ENCODE peak calls at places on chromosome 2, in five cellular contexts. One of them, this sample, is unnamed.
A peak's percentile ranks its signal among the peaks of the same experiment; 100 is the strongest.

GRCh38 chr2:102147935-102148334 is 5.4 kb downstream of the IL1R1 start:
- DNase-seq in ovary: no peak
- DNase-seq in tibial nerve: no peak
- DNase-seq in HCT116: no peak
- DNase-seq in uterus: no peak
- DNase-seq in this sample: no peak

GRCh38 chr2:230909841-230910545 is 15.0 kb downstream of the GPR55 start:
- DNase-seq in ovary: no peak
- DNase-seq in tibial nerve: no peak
- DNase-seq in HCT116: no peak
- DNase-seq in uterus: no peak
- DNase-seq in this sample: no peak

GRCh38 chr2:232324778-232325177 is 53.8 kb upstream of the ALPP start:
- DNase-seq in ovary: no peak
- DNase-seq in tibial nerve: no peak
- DNase-seq in HCT116: no peak
- DNase-seq in uterus: peak; percentile 3
- DNase-seq in this sample: no peak

GRCh38 chr2:8684885-8685696 is 3.2 kb downstream of the ID2 start:
- DNase-seq in ovary: peak; percentile 72
- DNase-seq in tibial nerve: peak; percentile 30
- DNase-seq in HCT116: peak; percentile 45
- DNase-seq in uterus: peak; percentile 50
- DNase-seq in this sample: peak; percentile 67

GRCh38 chr2:85166021-85166420 is 32.8 kb downstream of the TCF7L1 start:
- DNase-seq in ovary: no peak
- DNase-seq in tibial nerve: no peak
- DNase-seq in HCT116: no peak
- DNase-seq in uterus: no peak
- DNase-seq in this sample: no peak

GRCh38 chr2:1987379-1987778 is 243.1 kb upstream of the PXDN start:
- DNase-seq in ovary: no peak
- DNase-seq in tibial nerve: no peak
- DNase-seq in HCT116: no peak
- DNase-seq in uterus: no peak
- DNase-seq in this sample: no peak

GRCh38 chr2:54666741-54667639 is 56.5 kb upstream of the EML6 start:
- DNase-seq in ovary: peak; percentile 73
- DNase-seq in tibial nerve: no peak
- DNase-seq in HCT116: no peak
- DNase-seq in uterus: peak; percentile 61
- DNase-seq in this sample: peak; percentile 33

GRCh38 chr2:14401838-14402237 is 230.7 kb upstream of the LRATD1 start:
- DNase-seq in ovary: no peak
- DNase-seq in tibial nerve: no peak
- DNase-seq in HCT116: no peak
- DNase-seq in uterus: no peak
- DNase-seq in this sample: no peak

GRCh38 chr2:163563336-163563735 is 172.5 kb downstream of the FIGN start:
- DNase-seq in ovary: no peak
- DNase-seq in tibial nerve: no peak
- DNase-seq in HCT116: no peak
- DNase-seq in uterus: no peak
- DNase-seq in this sample: no peak

GRCh38 chr2:120289221-120289906 is 36.7 kb downstream of the RALB start:
- DNase-seq in ovary: no peak
- DNase-seq in tibial nerve: no peak
- DNase-seq in HCT116: no peak
- DNase-seq in uterus: no peak
- DNase-seq in this sample: no peak

GRCh38 chr2:228827056-228827455 is 444.0 kb downstream of the PID1 start:
- DNase-seq in ovary: no peak
- DNase-seq in tibial nerve: no peak
- DNase-seq in HCT116: no peak
- DNase-seq in uterus: no peak
- DNase-seq in this sample: no peak

GRCh38 chr2:190283783-190284182 is 35.8 kb downstream of the HIBCH start:
- DNase-seq in ovary: no peak
- DNase-seq in tibial nerve: no peak
- DNase-seq in HCT116: no peak
- DNase-seq in uterus: no peak
- DNase-seq in this sample: no peak

GRCh38 chr2:128533101-128533500 is 214.4 kb upstream of the HS6ST1 start:
- DNase-seq in ovary: no peak
- DNase-seq in tibial nerve: no peak
- DNase-seq in HCT116: no peak
- DNase-seq in uterus: no peak
- DNase-seq in this sample: no peak

GRCh38 chr2:150169230-150169629 is 318.2 kb downstream of the RND3 start:
- DNase-seq in ovary: no peak
- DNase-seq in tibial nerve: no peak
- DNase-seq in HCT116: no peak
- DNase-seq in uterus: no peak
- DNase-seq in this sample: peak; percentile 41

GRCh38 chr2:138294451-138294850 is 207.1 kb upstream of the SPOPL start:
- DNase-seq in ovary: no peak
- DNase-seq in tibial nerve: no peak
- DNase-seq in HCT116: no peak
- DNase-seq in uterus: no peak
- DNase-seq in this sample: no peak

GRCh38 chr2:79529636-79530035 is 16.8 kb downstream of the CTNNA2 start:
- DNase-seq in ovary: no peak
- DNase-seq in tibial nerve: no peak
- DNase-seq in HCT116: no peak
- DNase-seq in uterus: no peak
- DNase-seq in this sample: no peak

GRCh38 chr2:40244251-40245010 is 207.5 kb downstream of the SLC8A1 start:
- DNase-seq in ovary: peak; percentile 38
- DNase-seq in tibial nerve: peak; percentile 35
- DNase-seq in HCT116: peak; percentile 33
- DNase-seq in uterus: peak; percentile 46
- DNase-seq in this sample: peak; percentile 52

GRCh38 chr2:226984461-226985226 is 148.8 kb downstream of the RHBDD1 start:
- DNase-seq in ovary: no peak
- DNase-seq in tibial nerve: no peak
- DNase-seq in HCT116: no peak
- DNase-seq in uterus: no peak
- DNase-seq in this sample: no peak

GRCh38 chr2:207103132-207103531 is 62.6 kb downstream of the KLF7 start:
- DNase-seq in ovary: no peak
- DNase-seq in tibial nerve: no peak
- DNase-seq in HCT116: no peak
- DNase-seq in uterus: no peak
- DNase-seq in this sample: no peak

GRCh38 chr2:182611009-182611408 is 105.0 kb upstream of the DNAJC10 start:
- DNase-seq in ovary: no peak
- DNase-seq in tibial nerve: no peak
- DNase-seq in HCT116: no peak
- DNase-seq in uterus: no peak
- DNase-seq in this sample: no peak

GRCh38 chr2:229971298-229971790 is 49.0 kb downstream of the FBXO36 start:
- DNase-seq in ovary: no peak
- DNase-seq in tibial nerve: no peak
- DNase-seq in HCT116: no peak
- DNase-seq in uterus: no peak
- DNase-seq in this sample: no peak

GRCh38 chr2:146981921-146982320 is 862.9 kb upstream of the ACVR2A start:
- DNase-seq in ovary: no peak
- DNase-seq in tibial nerve: no peak
- DNase-seq in HCT116: no peak
- DNase-seq in uterus: no peak
- DNase-seq in this sample: no peak

GRCh38 chr2:39913648-39914456 is 134.8 kb upstream of the THUMPD2 start:
- DNase-seq in ovary: no peak
- DNase-seq in tibial nerve: no peak
- DNase-seq in HCT116: peak; percentile 59
- DNase-seq in uterus: no peak
- DNase-seq in this sample: no peak

GRCh38 chr2:240670950-240671349 is 11.7 kb downstream of the AQP12B start:
- DNase-seq in ovary: no peak
- DNase-seq in tibial nerve: no peak
- DNase-seq in HCT116: no peak
- DNase-seq in uterus: no peak
- DNase-seq in this sample: no peak

DNA sequence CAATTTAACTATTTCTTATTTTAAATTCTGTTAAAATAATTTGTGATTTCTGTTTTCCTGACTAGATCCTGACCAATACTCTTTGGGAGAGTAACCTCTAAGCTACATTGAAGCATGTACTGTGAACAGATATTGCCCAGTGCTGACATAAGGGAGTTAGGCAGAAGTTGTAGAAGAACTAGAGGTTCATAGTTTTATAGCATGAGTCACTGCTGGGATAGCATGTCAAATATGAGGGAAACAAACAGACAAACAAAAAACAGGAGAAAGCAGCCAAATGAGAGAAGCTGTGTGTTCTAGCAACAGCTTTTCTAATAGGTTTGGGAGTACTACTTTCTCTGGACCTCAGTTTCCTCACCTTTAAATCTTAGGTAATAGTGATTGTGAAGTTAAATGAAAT is 72.4 kb downstream of the CERS6 start:
- DNase-seq in ovary: no peak
- DNase-seq in tibial nerve: no peak
- DNase-seq in HCT116: no peak
- DNase-seq in uterus: no peak
- DNase-seq in this sample: no peak
- H3K4me1 ChIP-seq in ovary: peaks cover 14% of the 10 kb centered on the region
- H3K4me1 ChIP-seq in tibial nerve: no peaks in the 10 kb centered on the region
- H3K4me1 ChIP-seq in HCT116: no peaks in the 10 kb centered on the region
- H3K4me1 ChIP-seq in uterus: no peaks in the 10 kb centered on the region
- H3K4me1 ChIP-seq in this sample: peaks cover 3% of the 10 kb centered on the region

GRCh38 chr2:176111891-176112374 is 4.6 kb upstream of the HOXD10 start:
- DNase-seq in ovary: no peak
- DNase-seq in tibial nerve: no peak
- DNase-seq in HCT116: no peak
- DNase-seq in uterus: no peak
- DNase-seq in this sample: no peak
- H3K27me3 ChIP-seq in ovary: peaks cover 6% of the 10 kb centered on the region
- H3K27me3 ChIP-seq in tibial nerve: peaks cover 97% of the 10 kb centered on the region
- H3K27me3 ChIP-seq in HCT116: no peaks in the 10 kb centered on the region
- H3K27me3 ChIP-seq in uterus: peaks cover 3% of the 10 kb centered on the region
- H3K27me3 ChIP-seq in this sample: peaks cover 72% of the 10 kb centered on the region

GRCh38 chr2:133405252-133405651 is 163.0 kb downstream of the NCKAP5 start:
- DNase-seq in ovary: no peak
- DNase-seq in tibial nerve: no peak
- DNase-seq in HCT116: no peak
- DNase-seq in uterus: no peak
- DNase-seq in this sample: no peak

DNA sequence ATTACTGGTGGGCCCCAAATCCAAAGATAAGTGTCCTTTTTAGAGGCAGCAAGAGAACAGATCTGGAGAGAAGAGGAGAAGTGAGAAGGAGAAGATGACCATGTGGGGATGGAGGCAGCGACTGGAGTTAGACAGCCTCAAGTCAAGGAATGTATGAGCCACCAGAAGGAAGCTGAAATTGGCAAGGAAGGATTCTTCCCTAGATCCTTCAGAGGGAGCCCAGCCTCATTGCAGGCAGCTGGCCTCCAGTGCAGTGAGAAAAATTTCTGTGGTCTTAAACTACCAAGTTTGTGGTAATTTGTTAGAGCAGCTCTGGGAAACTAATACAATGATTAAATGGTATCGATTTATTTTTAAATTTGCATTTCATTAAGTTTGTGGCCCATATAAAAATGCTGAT is 167.9 kb downstream of the NCKAP5 start:
- DNase-seq in ovary: no peak
- DNase-seq in tibial nerve: no peak
- DNase-seq in HCT116: no peak
- DNase-seq in uterus: no peak
- DNase-seq in this sample: no peak
- TF ChIP-seq POLR2A in ovary: no peak
- TF ChIP-seq POLR2A in tibial nerve: no peak
- TF ChIP-seq POLR2A in HCT116: no peak
- TF ChIP-seq POLR2A in uterus: no peak
- TF ChIP-seq POLR2A in this sample: no peak

GRCh38 chr2:63845866-63846265 is 4.2 kb downstream of the UGP2 start:
- DNase-seq in ovary: no peak
- DNase-seq in tibial nerve: no peak
- DNase-seq in HCT116: no peak
- DNase-seq in uterus: no peak
- DNase-seq in this sample: no peak
- H3K4me1 ChIP-seq in ovary: peaks cover 13% of the 10 kb centered on the region
- H3K4me1 ChIP-seq in tibial nerve: peaks cover 4% of the 10 kb centered on the region
- H3K4me1 ChIP-seq in HCT116: peaks cover 4% of the 10 kb centered on the region
- H3K4me1 ChIP-seq in uterus: no peaks in the 10 kb centered on the region
- H3K4me1 ChIP-seq in this sample: peaks cover 39% of the 10 kb centered on the region

DNA sequence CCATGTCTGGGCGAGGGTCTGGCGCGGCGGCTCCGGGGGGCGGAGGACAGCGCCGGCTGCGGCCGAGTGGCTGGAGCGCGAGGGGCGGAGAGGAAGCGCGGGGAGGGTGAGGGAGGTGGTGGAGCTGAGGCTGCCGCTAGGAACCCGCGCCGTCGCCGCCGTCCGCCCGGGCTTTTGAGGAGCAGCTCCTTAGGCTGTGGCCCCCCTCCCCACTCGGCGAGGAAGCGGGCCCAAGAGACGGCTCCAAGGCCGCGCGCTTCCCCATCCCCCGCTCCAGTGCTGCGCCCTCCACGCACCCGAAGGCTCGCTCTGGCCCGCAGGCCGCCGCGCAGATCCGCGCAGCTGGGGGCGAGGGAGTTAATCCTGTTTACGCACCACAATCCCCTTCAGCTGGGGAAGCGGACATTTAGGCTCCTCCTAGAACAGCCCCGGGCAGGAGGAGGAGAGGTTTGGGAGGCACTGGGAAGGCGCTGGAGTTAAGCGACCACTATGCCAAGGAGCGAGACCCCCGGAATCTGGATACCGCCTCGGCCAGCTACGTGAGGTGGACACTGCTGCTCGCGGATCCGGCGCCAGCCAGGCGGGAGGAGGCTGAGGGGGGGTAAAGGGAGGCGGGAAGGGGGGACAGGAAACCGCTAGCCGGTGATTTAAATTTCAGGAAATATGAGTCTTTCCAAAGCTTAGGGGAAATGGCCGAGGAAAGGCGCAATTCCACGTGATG is at the start of gene CNRIP1:
- DNase-seq in ovary: peak; percentile 87
- DNase-seq in tibial nerve: peak; percentile 54
- DNase-seq in HCT116: no peak
- DNase-seq in uterus: peak; percentile 82
- DNase-seq in this sample: peak; percentile 40
- H3K27me3 ChIP-seq in ovary: no peaks in the 10 kb centered on the region
- H3K27me3 ChIP-seq in tibial nerve: no peaks in the 10 kb centered on the region
- H3K27me3 ChIP-seq in HCT116: no peaks in the 10 kb centered on the region
- H3K27me3 ChIP-seq in uterus: no peaks in the 10 kb centered on the region
- H3K27me3 ChIP-seq in this sample: no peaks in the 10 kb centered on the region

GRCh38 chr2:45612265-45612664 is 1.2 kb upstream of the SRBD1 start:
- DNase-seq in ovary: no peak
- DNase-seq in tibial nerve: no peak
- DNase-seq in HCT116: no peak
- DNase-seq in uterus: no peak
- DNase-seq in this sample: no peak

GRCh38 chr2:45607701-45608100 is 3.4 kb downstream of the SRBD1 start:
- DNase-seq in ovary: no peak
- DNase-seq in tibial nerve: no peak
- DNase-seq in HCT116: peak; percentile 26
- DNase-seq in uterus: no peak
- DNase-seq in this sample: no peak

GRCh38 chr2:45611020-45611737 is at the start of gene SRBD1:
- DNase-seq in ovary: peak; percentile 95
- DNase-seq in tibial nerve: peak; percentile 89
- DNase-seq in HCT116: peak; percentile 91
- DNase-seq in uterus: peak; percentile 96
- DNase-seq in this sample: peak; percentile 95

GRCh38 chr2:45612741-45613140 is 1.7 kb upstream of the SRBD1 start:
- DNase-seq in ovary: no peak
- DNase-seq in tibial nerve: no peak
- DNase-seq in HCT116: no peak
- DNase-seq in uterus: no peak
- DNase-seq in this sample: no peak

GRCh38 chr2:45610281-45611019 is 617 bp downstream of the SRBD1 start:
- DNase-seq in ovary: peak; percentile 51
- DNase-seq in tibial nerve: peak; percentile 30
- DNase-seq in HCT116: peak; percentile 48
- DNase-seq in uterus: peak; percentile 44
- DNase-seq in this sample: peak; percentile 71
- TF ChIP-seq POLR2A in ovary: no peak
- TF ChIP-seq POLR2A in tibial nerve: no peak
- TF ChIP-seq POLR2A in HCT116: no peak
- TF ChIP-seq POLR2A in uterus: no peak
- TF ChIP-seq POLR2A in this sample: no peak

This sample was measured in body of pancreas.